ENCODE peak calls at places on chromosomes 6 and 20, in nine cellular contexts. J, U, P, A, Y, F, N, B and C are unnamed samples.

GRCh38 chr20:21713470-21713869 is 8.0 kb downstream of the PAX1 start:
- DNase-seq in J (no peak), U (no peak), P (no peak), A (no peak), Y (no peak), F (no peak), N (no peak), B (no peak), C (no peak)

GRCh38 chr6:143268439-143268838 is 182.1 kb downstream of the ADAT2 start:
- DNase-seq in J (no peak), U (no peak), P (no peak), A (no peak), Y (no peak), F (no peak), N (no peak), B (no peak), C (no peak)

GRCh38 chr6:109420751-109421150 is 19.7 kb downstream of the PPIL6 start:
- DNase-seq in J (no peak), U (no peak), P (no peak), A (no peak), Y (no peak), F (no peak), N (no peak), B (no peak), C (no peak)

GRCh38 chr6:157562997-157563396 is 182.0 kb downstream of the ZDHHC14 start:
- DNase-seq in J (no peak), U (no peak), P (no peak), A (no peak), Y (no peak), F (no peak), N (no peak), B (no peak), C (no peak)

GRCh38 chr6:132683543-132683942 is 24.6 kb upstream of the TAAR1 start:
- DNase-seq in J (no peak), U (no peak), P (no peak), A (no peak), Y (no peak), F (no peak), N (no peak), B (no peak), C (no peak)

GRCh38 chr20:47224857-47225256 is 131.6 kb downstream of the ZMYND8 start:
- DNase-seq in J (no peak), U (no peak), P (no peak), A (no peak), Y (no peak), F (no peak), N (no peak), B (no peak), C (no peak)

GRCh38 chr20:23130622-23130916 is 44.4 kb upstream of the CD93 start:
- DNase-seq in J (no peak), U (no peak), P (no peak), A (no peak), Y (no peak), F (no peak), N (no peak), B (no peak), C (no peak)

GRCh38 chr6:76351275-76351674 is 278.8 kb upstream of the IMPG1 start:
- DNase-seq in J (no peak), U (peak), P (no peak), A (no peak), Y (no peak), F (no peak), N (no peak), B (no peak), C (no peak)

GRCh38 chr6:158026054-158026900 is 44.6 kb downstream of the SYNJ2 start:
- DNase-seq in J (peak), U (peak), P (peak), A (peak), Y (peak), F (no peak), N (peak), B (peak), C (peak)

GRCh38 chr20:31695849-31696804 is 26.5 kb downstream of the BCL2L1 start:
- DNase-seq in J (no peak), U (no peak), P (no peak), A (no peak), Y (no peak), F (peak), N (peak), B (no peak), C (no peak)

GRCh38 chr6:167676666-167677421 is 149.9 kb upstream of the AFDN start:
- DNase-seq in J (no peak), U (no peak), P (no peak), A (no peak), Y (no peak), F (no peak), N (no peak), B (no peak), C (no peak)

GRCh38 chr6:136920858-136921520 is 1.1 kb upstream of the SLC35D3 start:
- DNase-seq in J (no peak), U (peak), P (no peak), A (no peak), Y (no peak), F (no peak), N (no peak), B (no peak), C (no peak)

GRCh38 chr20:15643713-15644112 is 929.5 kb downstream of the KIF16B start:
- DNase-seq in J (no peak), U (no peak), P (no peak), A (no peak), Y (no peak), F (no peak), N (no peak), B (no peak), C (no peak)

GRCh38 chr6:75850026-75850385 is 101.0 kb downstream of the MYO6 start:
- DNase-seq in J (no peak), U (no peak), P (no peak), A (no peak), Y (no peak), F (no peak), N (no peak), B (no peak), C (no peak)

GRCh38 chr6:82866446-82866845 is 199.2 kb downstream of the UBE3D start:
- DNase-seq in J (no peak), U (no peak), P (no peak), A (no peak), Y (no peak), F (no peak), N (no peak), B (no peak), C (no peak)

GRCh38 chr20:32004963-32005362 is 5.3 kb upstream of the CCM2L start:
- DNase-seq in J (no peak), U (no peak), P (no peak), A (no peak), Y (no peak), F (no peak), N (peak), B (no peak), C (no peak)

GRCh38 chr6:70210462-70210861 is 92.4 kb downstream of the COL9A1 start:
- DNase-seq in J (no peak), U (no peak), P (no peak), A (no peak), Y (no peak), F (no peak), N (no peak), B (no peak), C (no peak)

GRCh38 chr6:1143655-1144054 is 168.2 kb upstream of the FOXQ1 start:
- DNase-seq in J (no peak), U (no peak), P (no peak), A (no peak), Y (no peak), F (no peak), N (no peak), B (no peak), C (no peak)

GRCh38 chr6:164252952-164253351 is 838.4 kb downstream of the QKI start:
- DNase-seq in J (no peak), U (no peak), P (no peak), A (no peak), Y (no peak), F (no peak), N (no peak), B (no peak), C (no peak)

GRCh38 chr6:159108438-159108985 is 60.7 kb upstream of the FNDC1 start:
- DNase-seq in J (no peak), U (no peak), P (no peak), A (no peak), Y (no peak), F (no peak), N (no peak), B (no peak), C (no peak)

GRCh38 chr6:3073382-3073781 is 5.1 kb downstream of the RIPK1 start:
- DNase-seq in J (no peak), U (no peak), P (no peak), A (no peak), Y (no peak), F (no peak), N (no peak), B (no peak), C (no peak)

GRCh38 chr6:19691465-19692167 is 145.6 kb upstream of the ID4 start:
- DNase-seq in J (no peak), U (no peak), P (no peak), A (no peak), Y (peak), F (no peak), N (no peak), B (peak), C (no peak)

GRCh38 chr20:61912665-61913422 is 152.8 kb downstream of the TAF4 start:
- DNase-seq in J (no peak), U (no peak), P (no peak), A (no peak), Y (no peak), F (no peak), N (no peak), B (no peak), C (no peak)

GRCh38 chr6:116572162-116572561 is 858 bp downstream of the RWDD1 start:
- DNase-seq in J (no peak), U (peak), P (no peak), A (peak), Y (no peak), F (no peak), N (no peak), B (no peak), C (no peak)

GRCh38 chr6:169101981-169102380 is 151.7 kb downstream of the THBS2 start:
- DNase-seq in J (no peak), U (no peak), P (no peak), A (no peak), Y (no peak), F (no peak), N (no peak), B (no peak), C (no peak)

GRCh38 chr6:131213501-131213990 is 78.3 kb downstream of the AKAP7 start:
- DNase-seq in J (no peak), U (no peak), P (no peak), A (no peak), Y (no peak), F (no peak), N (no peak), B (no peak), C (no peak)

GRCh38 chr6:101700655-101701054 is 307.1 kb downstream of the GRIK2 start:
- DNase-seq in J (no peak), U (no peak), P (no peak), A (no peak), Y (no peak), F (no peak), N (no peak), B (no peak), C (no peak)

GRCh38 chr20:23136893-23137745 is 51.0 kb upstream of the CD93 start:
- DNase-seq in J (no peak), U (no peak), P (no peak), A (no peak), Y (no peak), F (no peak), N (no peak), B (no peak), C (no peak)

GRCh38 chr20:2804921-2805681 is 4.7 kb upstream of the CPXM1 start:
- DNase-seq in J (no peak), U (no peak), P (no peak), A (no peak), Y (no peak), F (no peak), N (no peak), B (no peak), C (no peak)

GRCh38 chr20:22464312-22465003 is 119.9 kb downstream of the FOXA2 start:
- DNase-seq in J (no peak), U (no peak), P (no peak), A (no peak), Y (no peak), F (no peak), N (no peak), B (no peak), C (no peak)

GRCh38 chr20:3935956-3936340 is 46.8 kb downstream of the PANK2 start:
- DNase-seq in J (no peak), U (no peak), P (no peak), A (no peak), Y (no peak), F (no peak), N (no peak), B (no peak), C (no peak)

GRCh38 chr6:42989923-42990322 is 5.6 kb downstream of the PPP2R5D start:
- DNase-seq in J (no peak), U (no peak), P (no peak), A (no peak), Y (no peak), F (no peak), N (no peak), B (no peak), C (no peak)

GRCh38 chr20:57701090-57701489 is 8.7 kb downstream of the PMEPA1 start:
- DNase-seq in J (no peak), U (no peak), P (no peak), A (no peak), Y (no peak), F (no peak), N (no peak), B (no peak), C (no peak)